ENCODE peak calls at places on chromosomes 11 and 22, in seven cellular contexts. C, S, B, E, A, J and Z are unnamed samples.

GRCh38 chr11:1014276-1014675 is 22.2 kb downstream of the MUC6 start:
- ATAC-seq in C (no peak), S (no peak), B (no peak), E (no peak), A (no peak), J (no peak), Z (no peak)

GRCh38 chr11:102172127-102172848 is 62.0 kb downstream of the YAP1 start:
- ATAC-seq in C (peak; percentile 19), S (peak; percentile 44), B (no peak), E (no peak), A (peak; percentile 65), J (peak; percentile 27), Z (peak; percentile 48)

GRCh38 chr22:44531487-44531886 is 33.5 kb upstream of the RTL6 start:
- ATAC-seq in C (no peak), S (no peak), B (no peak), E (no peak), A (no peak), J (no peak), Z (no peak)

GRCh38 chr11:78465169-78465942 is 47.7 kb upstream of the GAB2 start:
- ATAC-seq in C (no peak), S (no peak), B (peak; percentile 35), E (peak; percentile 100), A (no peak), J (peak; percentile 53), Z (no peak)

GRCh38 chr11:9687736-9688494 is 24.0 kb downstream of the SWAP70 start:
- ATAC-seq in C (peak; percentile 3), S (no peak), B (no peak), E (peak; percentile 3), A (no peak), J (no peak), Z (no peak)

GRCh38 chr11:61842421-61842820 is 14.3 kb downstream of the FADS2 start:
- ATAC-seq in C (peak; percentile 24), S (no peak), B (no peak), E (no peak), A (no peak), J (no peak), Z (no peak)

GRCh38 chr22:42752230-42752746 is 31.6 kb upstream of the A4GALT start:
- ATAC-seq in C (no peak), S (no peak), B (peak; percentile 19), E (peak; percentile 62), A (no peak), J (peak; percentile 28), Z (no peak)

GRCh38 chr11:110190885-110191284 is 97.7 kb downstream of the ZC3H12C start:
- ATAC-seq in C (no peak), S (no peak), B (no peak), E (no peak), A (no peak), J (no peak), Z (no peak)

GRCh38 chr11:110337570-110338193 is 41.3 kb upstream of the RDX start:
- ATAC-seq in C (no peak), S (no peak), B (no peak), E (peak; percentile 64), A (peak; percentile 45), J (no peak), Z (no peak)

GRCh38 chr11:66494458-66494857 is 14.2 kb downstream of the DPP3 start:
- ATAC-seq in C (no peak), S (no peak), B (no peak), E (no peak), A (no peak), J (no peak), Z (no peak)

GRCh38 chr22:45883811-45884170 is 93.2 kb downstream of the WNT7B start:
- ATAC-seq in C (no peak), S (no peak), B (no peak), E (no peak), A (no peak), J (no peak), Z (no peak)

GRCh38 chr11:48050304-48050703 is 69.9 kb downstream of the PTPRJ start:
- ATAC-seq in C (no peak), S (no peak), B (no peak), E (no peak), A (no peak), J (peak; percentile 46), Z (no peak)

GRCh38 chr11:113895367-113896155 is 9.0 kb upstream of the HTR3B start:
- ATAC-seq in C (peak; percentile 63), S (no peak), B (peak; percentile 84), E (peak; percentile 16), A (peak; percentile 84), J (no peak), Z (no peak)

GRCh38 chr22:17811119-17811518 is 36.9 kb upstream of the BID start:
- ATAC-seq in C (no peak), S (no peak), B (no peak), E (no peak), A (no peak), J (no peak), Z (no peak)

GRCh38 chr11:25612806-25613205 is 719.1 kb upstream of the ANO3 start:
- ATAC-seq in C (no peak), S (no peak), B (no peak), E (no peak), A (no peak), J (peak; percentile 27), Z (no peak)

GRCh38 chr11:80782135-80782885 is 1341.5 kb upstream of the TENM4 start:
- ATAC-seq in C (no peak), S (no peak), B (no peak), E (no peak), A (no peak), J (no peak), Z (no peak)

GRCh38 chr11:94139421-94139820 is 10.8 kb downstream of the PANX1 start:
- ATAC-seq in C (no peak), S (peak; percentile 44), B (no peak), E (peak; percentile 6), A (no peak), J (no peak), Z (no peak)

GRCh38 chr11:47950396-47950795 is 30.0 kb upstream of the PTPRJ start:
- ATAC-seq in C (no peak), S (no peak), B (no peak), E (peak; percentile 88), A (no peak), J (no peak), Z (no peak)

GRCh38 chr22:46087816-46088277 is 62.5 kb upstream of the PPARA start:
- ATAC-seq in C (peak; percentile 73), S (peak; percentile 70), B (peak; percentile 56), E (peak; percentile 29), A (peak; percentile 21), J (peak; percentile 51), Z (peak; percentile 77)

GRCh38 chr11:34773826-34774225 is 142.4 kb downstream of the APIP start:
- ATAC-seq in C (no peak), S (no peak), B (no peak), E (no peak), A (peak; percentile 85), J (no peak), Z (no peak)

GRCh38 chr11:82927264-82927880 is 25.8 kb downstream of the DDIAS start:
- ATAC-seq in C (peak; percentile 51), S (peak; percentile 84), B (peak; percentile 81), E (peak; percentile 93), A (peak; percentile 89), J (peak; percentile 84), Z (peak; percentile 43)

GRCh38 chr11:102244681-102245409 is 72.4 kb upstream of the BIRC3 start:
- ATAC-seq in C (no peak), S (no peak), B (peak; percentile 16), E (no peak), A (peak; percentile 95), J (peak; percentile 18), Z (no peak)

GRCh38 chr11:45593992-45594391 is 71.4 kb downstream of the CHST1 start:
- ATAC-seq in C (no peak), S (no peak), B (no peak), E (no peak), A (no peak), J (no peak), Z (no peak)

GRCh38 chr11:75203641-75204011 is 36.9 kb upstream of the TPBGL start:
- ATAC-seq in C (no peak), S (no peak), B (peak; percentile 48), E (no peak), A (no peak), J (no peak), Z (no peak)

GRCh38 chr22:24134090-24134846 is 47.0 kb upstream of the SUSD2 start:
- ATAC-seq in C (no peak), S (no peak), B (no peak), E (no peak), A (no peak), J (peak; percentile 74), Z (no peak)

GRCh38 chr11:63917685-63918523 is 940 bp upstream of the RCOR2 start:
- ATAC-seq in C (peak; percentile 55), S (peak; percentile 50), B (peak; percentile 0), E (peak; percentile 44), A (peak; percentile 5), J (peak; percentile 31), Z (peak; percentile 46)
- H3K4me1 ChIP-seq in C (peaks cover 59% of the 10 kb centered on the region), S (peaks cover 15% of the 10 kb centered on the region), B (peaks cover 48% of the 10 kb centered on the region), E (peaks cover 10% of the 10 kb centered on the region), A (peaks cover 15% of the 10 kb centered on the region), J (peaks cover 44% of the 10 kb centered on the region), Z (no peaks in the 10 kb centered on the region)

GRCh38 chr11:68006606-68007166 is 2.8 kb upstream of the UNC93B1 start:
- ATAC-seq in C (no peak), S (no peak), B (no peak), E (no peak), A (no peak), J (no peak), Z (no peak)

GRCh38 chr11:68009391-68010000 is 631 bp upstream of the ALDH3B1 start:
- ATAC-seq in C (no peak), S (peak; percentile 6), B (no peak), E (peak; percentile 62), A (no peak), J (no peak), Z (no peak)

GRCh38 chr11:68010058-68011041 is at the start of gene ALDH3B1:
- ATAC-seq in C (peak; percentile 88), S (peak; percentile 80), B (peak; percentile 80), E (peak; percentile 74), A (peak; percentile 41), J (peak; percentile 80), Z (peak; percentile 93)

GRCh38 chr11:68007498-68008380 is 2.4 kb upstream of the ALDH3B1 start:
- ATAC-seq in C (no peak), S (no peak), B (no peak), E (no peak), A (no peak), J (no peak), Z (no peak)

GRCh38 chr11:68008381-68009337 is 1.5 kb upstream of the ALDH3B1 start:
- ATAC-seq in C (no peak), S (peak; percentile 4), B (no peak), E (no peak), A (no peak), J (peak; percentile 1), Z (no peak)
- H3K27ac ChIP-seq in C (no peak overlapping the region), S (peak overlapping the region; percentile 82), B (no peak overlapping the region), E (no peak overlapping the region), A (peak overlapping the region; percentile 96), J (peak overlapping the region; percentile 91), Z (no peak overlapping the region)

GRCh38 chr11:19669511-19669910 is 43.1 kb upstream of the NAV2 start:
- ATAC-seq in C (no peak), S (no peak), B (no peak), E (no peak), A (no peak), J (no peak), Z (no peak)
- H3K36me3 ChIP-seq in C (no peaks in the 10 kb centered on the region), S (no peaks in the 10 kb centered on the region), B (no peaks in the 10 kb centered on the region), E (no peaks in the 10 kb centered on the region), A (no peaks in the 10 kb centered on the region), J (no peaks in the 10 kb centered on the region), Z (no peaks in the 10 kb centered on the region)

DNA sequence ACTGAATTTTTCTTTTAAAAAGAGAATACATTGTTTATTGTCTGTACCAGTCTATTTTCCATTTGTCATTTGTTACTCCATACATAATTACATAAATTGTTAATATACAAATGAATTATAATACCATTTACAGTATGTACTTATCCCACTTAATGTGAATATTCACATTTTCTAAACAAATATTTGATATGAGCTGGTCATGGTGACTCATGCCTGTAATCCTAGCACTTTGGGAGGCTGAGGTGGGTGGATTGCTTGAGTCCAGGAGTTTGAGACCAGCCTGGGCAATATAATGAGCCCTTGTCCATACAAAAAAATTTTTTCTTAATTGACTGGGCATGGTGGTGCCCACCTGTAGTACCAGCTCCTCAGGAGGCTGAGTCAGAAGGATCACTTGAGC is 6.8 kb downstream of the SC5D start:
- ATAC-seq in C (no peak), S (no peak), B (no peak), E (no peak), A (peak; percentile 93), J (no peak), Z (no peak)
- H3K4me1 ChIP-seq in C (peaks cover 21% of the 10 kb centered on the region), S (peaks cover 11% of the 10 kb centered on the region), B (peaks cover 47% of the 10 kb centered on the region), E (peaks cover 19% of the 10 kb centered on the region), A (peaks cover 26% of the 10 kb centered on the region), J (peaks cover 3% of the 10 kb centered on the region), Z (peaks cover 7% of the 10 kb centered on the region)